ENCODE peak calls at places on chromosomes 11 and 22, in ten cellular contexts. One of them, this sample, is unnamed.

GRCh38 chr11:35927730-35928129 is 16.1 kb upstream of the LDLRAD3 start:
- DNase-seq in lower lobe of right lung: peak; percentile 84
- DNase-seq in stomach: peak; percentile 46
- DNase-seq in thoracic aorta: no peak
- DNase-seq in pancreas: peak; percentile 69
- DNase-seq in HL-60: peak; percentile 98
- DNase-seq in left ventricle myocardium inferior: peak; percentile 29
- DNase-seq in upper lobe of left lung: peak; percentile 27
- DNase-seq in cardiac muscle cell: peak; percentile 90
- DNase-seq in neural progenitor cell: no peak
- DNase-seq in this sample: peak; percentile 87

GRCh38 chr11:82046778-82047177 is 686.9 kb downstream of the FAM181B start:
- DNase-seq in pancreas: no peak
- DNase-seq in cardiac muscle cell: peak; percentile 38
- DNase-seq in HL-60: no peak
- DNase-seq in lower lobe of right lung: no peak
- DNase-seq in upper lobe of left lung: no peak
- DNase-seq in stomach: no peak
- DNase-seq in neural progenitor cell: no peak
- DNase-seq in left ventricle myocardium inferior: no peak
- DNase-seq in thoracic aorta: no peak
- DNase-seq in this sample: no peak

GRCh38 chr11:95483339-95483738 is 252.3 kb upstream of the SESN3 start:
- DNase-seq in left ventricle myocardium inferior: no peak
- DNase-seq in cardiac muscle cell: no peak
- DNase-seq in upper lobe of left lung: no peak
- DNase-seq in lower lobe of right lung: no peak
- DNase-seq in HL-60: no peak
- DNase-seq in thoracic aorta: no peak
- DNase-seq in stomach: no peak
- DNase-seq in neural progenitor cell: no peak
- DNase-seq in pancreas: no peak
- DNase-seq in this sample: no peak

GRCh38 chr22:19483481-19484244 is 3.9 kb downstream of the CDC45 start:
- DNase-seq in left ventricle myocardium inferior: no peak
- DNase-seq in stomach: no peak
- DNase-seq in pancreas: no peak
- DNase-seq in thoracic aorta: no peak
- DNase-seq in upper lobe of left lung: no peak
- DNase-seq in lower lobe of right lung: no peak
- DNase-seq in cardiac muscle cell: peak; percentile 86
- DNase-seq in HL-60: no peak
- DNase-seq in neural progenitor cell: no peak
- DNase-seq in this sample: no peak

GRCh38 chr11:19466314-19466713 is 225.6 kb upstream of the E2F8 start:
- DNase-seq in upper lobe of left lung: no peak
- DNase-seq in pancreas: no peak
- DNase-seq in lower lobe of right lung: no peak
- DNase-seq in neural progenitor cell: no peak
- DNase-seq in cardiac muscle cell: no peak
- DNase-seq in left ventricle myocardium inferior: no peak
- DNase-seq in stomach: no peak
- DNase-seq in thoracic aorta: no peak
- DNase-seq in HL-60: no peak
- DNase-seq in this sample: no peak

GRCh38 chr22:21755855-21756284 is 20.3 kb upstream of the YPEL1 start:
- DNase-seq in cardiac muscle cell: peak; percentile 64
- DNase-seq in left ventricle myocardium inferior: no peak
- DNase-seq in upper lobe of left lung: no peak
- DNase-seq in thoracic aorta: no peak
- DNase-seq in stomach: no peak
- DNase-seq in HL-60: no peak
- DNase-seq in pancreas: no peak
- DNase-seq in lower lobe of right lung: no peak
- DNase-seq in neural progenitor cell: no peak
- DNase-seq in this sample: no peak

GRCh38 chr22:50696799-50697561 is 24.4 kb downstream of the SHANK3 start:
- DNase-seq in pancreas: no peak
- DNase-seq in neural progenitor cell: peak; percentile 81
- DNase-seq in stomach: no peak
- DNase-seq in thoracic aorta: no peak
- DNase-seq in left ventricle myocardium inferior: peak; percentile 20
- DNase-seq in upper lobe of left lung: peak; percentile 85
- DNase-seq in cardiac muscle cell: peak; percentile 39
- DNase-seq in HL-60: no peak
- DNase-seq in lower lobe of right lung: peak; percentile 41
- DNase-seq in this sample: peak; percentile 64

GRCh38 chr11:109267293-109268095 is 154.5 kb upstream of the C11orf87 start:
- DNase-seq in lower lobe of right lung: no peak
- DNase-seq in cardiac muscle cell: peak; percentile 6
- DNase-seq in stomach: no peak
- DNase-seq in HL-60: peak; percentile 72
- DNase-seq in pancreas: no peak
- DNase-seq in neural progenitor cell: no peak
- DNase-seq in left ventricle myocardium inferior: no peak
- DNase-seq in thoracic aorta: no peak
- DNase-seq in upper lobe of left lung: no peak
- DNase-seq in this sample: no peak

GRCh38 chr11:101914349-101914736 is 467 bp upstream of the CEP126 start:
- DNase-seq in neural progenitor cell: peak; percentile 11
- DNase-seq in thoracic aorta: no peak
- DNase-seq in left ventricle myocardium inferior: no peak
- DNase-seq in stomach: no peak
- DNase-seq in upper lobe of left lung: no peak
- DNase-seq in lower lobe of right lung: no peak
- DNase-seq in pancreas: no peak
- DNase-seq in cardiac muscle cell: peak; percentile 64
- DNase-seq in HL-60: no peak
- DNase-seq in this sample: no peak

GRCh38 chr11:124896071-124896750 is 1.5 kb downstream of the ROBO4 start:
- DNase-seq in thoracic aorta: no peak
- DNase-seq in neural progenitor cell: no peak
- DNase-seq in stomach: no peak
- DNase-seq in HL-60: no peak
- DNase-seq in upper lobe of left lung: no peak
- DNase-seq in lower lobe of right lung: no peak
- DNase-seq in cardiac muscle cell: no peak
- DNase-seq in left ventricle myocardium inferior: no peak
- DNase-seq in pancreas: no peak
- DNase-seq in this sample: peak; percentile 59

DNA sequence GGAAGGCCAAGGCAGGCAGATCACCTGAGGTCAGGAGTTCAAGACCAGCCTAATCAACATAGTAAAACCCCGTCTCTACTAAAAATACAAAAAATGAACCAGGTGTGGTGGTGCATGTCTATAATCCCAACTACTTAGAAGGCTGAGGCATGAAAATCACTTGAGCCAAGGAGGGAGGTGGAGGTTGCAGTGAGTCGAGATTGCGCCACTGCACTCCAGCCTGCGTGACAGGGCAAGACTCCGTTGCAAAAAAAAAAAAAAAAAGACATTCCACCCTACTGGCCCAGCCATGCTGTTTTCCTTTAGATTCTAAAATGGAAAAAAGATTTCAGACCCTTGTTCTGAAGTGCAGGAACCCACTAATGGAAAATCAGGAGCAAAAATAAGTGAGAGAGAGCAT is 66.1 kb upstream of the CHRM4 start:
- DNase-seq in left ventricle myocardium inferior: no peak
- DNase-seq in stomach: no peak
- DNase-seq in upper lobe of left lung: no peak
- DNase-seq in HL-60: peak; percentile 29
- DNase-seq in neural progenitor cell: no peak
- DNase-seq in pancreas: no peak
- DNase-seq in thoracic aorta: no peak
- DNase-seq in lower lobe of right lung: peak; percentile 77
- DNase-seq in cardiac muscle cell: peak; percentile 54
- DNase-seq in this sample: no peak
- H3K27ac ChIP-seq in left ventricle myocardium inferior: no peak overlapping the region
- H3K27ac ChIP-seq in stomach: no peak overlapping the region
- H3K27ac ChIP-seq in upper lobe of left lung: no peak overlapping the region
- H3K27ac ChIP-seq in HL-60: no peak overlapping the region
- H3K27ac ChIP-seq in neural progenitor cell: no peak overlapping the region
- H3K27ac ChIP-seq in pancreas: no peak overlapping the region
- H3K27ac ChIP-seq in thoracic aorta: no peak overlapping the region
- H3K27ac ChIP-seq in lower lobe of right lung: no peak overlapping the region
- H3K27ac ChIP-seq in cardiac muscle cell: no peak overlapping the region
- H3K27ac ChIP-seq in this sample: no peak overlapping the region

GRCh38 chr11:16813141-16813540 is 74.7 kb downstream of the C11orf58 start:
- DNase-seq in lower lobe of right lung: no peak
- DNase-seq in cardiac muscle cell: no peak
- DNase-seq in left ventricle myocardium inferior: no peak
- DNase-seq in upper lobe of left lung: no peak
- DNase-seq in thoracic aorta: no peak
- DNase-seq in HL-60: peak; percentile 56
- DNase-seq in stomach: no peak
- DNase-seq in neural progenitor cell: no peak
- DNase-seq in pancreas: no peak
- DNase-seq in this sample: no peak

GRCh38 chr11:16814410-16815046 is 76.1 kb downstream of the C11orf58 start:
- DNase-seq in left ventricle myocardium inferior: no peak
- DNase-seq in cardiac muscle cell: no peak
- DNase-seq in lower lobe of right lung: peak; percentile 50
- DNase-seq in upper lobe of left lung: no peak
- DNase-seq in thoracic aorta: no peak
- DNase-seq in stomach: no peak
- DNase-seq in neural progenitor cell: no peak
- DNase-seq in pancreas: no peak
- DNase-seq in HL-60: peak; percentile 84
- DNase-seq in this sample: peak; percentile 48

GRCh38 chr11:16817321-16817720 is 78.9 kb downstream of the C11orf58 start:
- DNase-seq in thoracic aorta: no peak
- DNase-seq in upper lobe of left lung: no peak
- DNase-seq in stomach: no peak
- DNase-seq in neural progenitor cell: no peak
- DNase-seq in HL-60: peak; percentile 75
- DNase-seq in lower lobe of right lung: no peak
- DNase-seq in cardiac muscle cell: no peak
- DNase-seq in pancreas: no peak
- DNase-seq in left ventricle myocardium inferior: no peak
- DNase-seq in this sample: no peak

GRCh38 chr11:16816358-16817270 is 78.2 kb downstream of the C11orf58 start:
- DNase-seq in HL-60: no peak
- DNase-seq in thoracic aorta: no peak
- DNase-seq in stomach: no peak
- DNase-seq in pancreas: no peak
- DNase-seq in upper lobe of left lung: peak; percentile 76
- DNase-seq in left ventricle myocardium inferior: no peak
- DNase-seq in cardiac muscle cell: no peak
- DNase-seq in neural progenitor cell: no peak
- DNase-seq in lower lobe of right lung: no peak
- DNase-seq in this sample: no peak

DNA sequence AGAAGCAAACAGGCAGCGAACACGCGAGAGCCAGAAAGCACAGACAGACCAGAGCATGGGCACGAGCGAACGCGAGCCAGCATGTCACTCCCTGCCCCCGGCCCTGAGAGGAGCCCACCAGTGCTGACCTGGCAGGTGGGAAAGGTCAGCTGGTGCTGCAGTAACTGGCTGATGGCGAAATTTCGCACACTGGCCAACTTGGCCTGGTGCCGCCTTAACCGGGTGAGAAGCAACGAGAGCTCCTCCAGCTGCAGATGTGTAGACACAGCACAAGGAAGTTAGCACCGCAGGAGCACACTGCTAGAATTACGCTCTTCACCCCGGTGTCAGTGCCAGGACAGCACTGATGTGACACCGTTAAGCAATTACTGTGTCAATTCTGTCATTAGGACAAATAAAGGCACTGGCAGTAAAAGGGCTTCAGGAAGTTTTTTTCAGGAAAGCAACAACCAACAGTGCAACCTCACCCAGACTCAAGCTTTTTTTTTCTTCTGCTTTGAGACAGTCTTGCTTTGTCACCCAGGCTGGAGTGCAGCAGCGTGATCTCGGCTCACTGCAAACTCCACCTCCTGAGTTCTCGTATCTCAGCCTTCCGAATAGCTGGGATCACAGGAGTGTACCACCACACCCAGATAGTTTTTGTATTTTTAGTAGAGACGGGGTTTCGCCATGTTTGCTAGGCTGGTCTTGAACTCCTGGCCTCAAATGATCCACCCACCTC is 76.8 kb downstream of the C11orf58 start:
- DNase-seq in pancreas: peak; percentile 73
- DNase-seq in thoracic aorta: no peak
- DNase-seq in lower lobe of right lung: peak; percentile 87
- DNase-seq in cardiac muscle cell: peak; percentile 59
- DNase-seq in neural progenitor cell: no peak
- DNase-seq in HL-60: peak; percentile 90
- DNase-seq in left ventricle myocardium inferior: peak; percentile 71
- DNase-seq in upper lobe of left lung: peak; percentile 68
- DNase-seq in stomach: peak; percentile 40
- DNase-seq in this sample: peak; percentile 86
- H3K27ac ChIP-seq in pancreas: peak overlapping the region; percentile 58
- H3K27ac ChIP-seq in thoracic aorta: no peak overlapping the region
- H3K27ac ChIP-seq in lower lobe of right lung: peak overlapping the region; percentile 15
- H3K27ac ChIP-seq in cardiac muscle cell: no peak overlapping the region
- H3K27ac ChIP-seq in neural progenitor cell: no peak overlapping the region
- H3K27ac ChIP-seq in HL-60: peak overlapping the region; percentile 74
- H3K27ac ChIP-seq in left ventricle myocardium inferior: peak overlapping the region; percentile 17
- H3K27ac ChIP-seq in upper lobe of left lung: peak overlapping the region; percentile 78
- H3K27ac ChIP-seq in stomach: peak overlapping the region; percentile 56
- H3K27ac ChIP-seq in this sample: no peak overlapping the region

DNA sequence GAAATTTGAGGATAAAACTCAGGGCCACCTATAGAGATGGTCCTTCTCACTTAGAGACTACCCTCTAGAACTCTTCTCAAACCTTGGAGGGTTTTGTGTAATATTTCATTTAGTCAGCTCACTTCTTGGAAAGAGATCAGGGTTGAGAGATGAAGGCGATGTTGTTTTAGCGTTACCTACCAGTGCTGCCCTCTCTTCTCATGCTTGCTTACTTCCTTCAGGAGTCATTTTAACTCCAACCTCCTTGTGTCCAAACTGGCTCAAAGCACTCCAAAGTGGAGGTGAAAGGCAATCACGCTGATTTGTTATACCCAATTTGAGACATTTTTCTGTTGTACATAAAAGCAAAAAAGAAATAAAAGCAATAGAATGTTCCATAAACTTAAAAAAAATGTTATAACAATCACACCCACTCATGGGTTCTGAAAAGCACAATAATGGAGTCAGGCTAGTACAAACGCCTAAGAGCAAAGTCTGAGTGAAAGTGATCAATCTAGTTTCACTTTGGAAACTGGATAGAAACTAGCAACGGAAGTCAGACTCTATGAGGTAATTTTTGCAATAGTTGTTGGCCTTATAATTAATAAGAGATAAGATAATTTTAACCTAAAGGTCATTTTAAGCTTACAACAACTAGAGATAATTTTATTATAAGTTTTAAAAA is 117.1 kb downstream of the MRTFA start:
- DNase-seq in cardiac muscle cell: no peak
- DNase-seq in left ventricle myocardium inferior: no peak
- DNase-seq in upper lobe of left lung: no peak
- DNase-seq in thoracic aorta: no peak
- DNase-seq in stomach: no peak
- DNase-seq in neural progenitor cell: no peak
- DNase-seq in HL-60: no peak
- DNase-seq in lower lobe of right lung: no peak
- DNase-seq in pancreas: no peak
- DNase-seq in this sample: no peak
- H3K27ac ChIP-seq in cardiac muscle cell: no peak overlapping the region
- H3K27ac ChIP-seq in left ventricle myocardium inferior: peak overlapping the region; percentile 9
- H3K27ac ChIP-seq in upper lobe of left lung: no peak overlapping the region
- H3K27ac ChIP-seq in thoracic aorta: no peak overlapping the region
- H3K27ac ChIP-seq in stomach: peak overlapping the region; percentile 73
- H3K27ac ChIP-seq in neural progenitor cell: no peak overlapping the region
- H3K27ac ChIP-seq in HL-60: no peak overlapping the region
- H3K27ac ChIP-seq in lower lobe of right lung: peak overlapping the region; percentile 11
- H3K27ac ChIP-seq in pancreas: peak overlapping the region; percentile 69
- H3K27ac ChIP-seq in this sample: no peak overlapping the region

GRCh38 chr22:31728857-31729256 is 21.1 kb downstream of the PRR14L start:
- DNase-seq in neural progenitor cell: no peak
- DNase-seq in cardiac muscle cell: no peak
- DNase-seq in upper lobe of left lung: no peak
- DNase-seq in HL-60: peak; percentile 10
- DNase-seq in thoracic aorta: no peak
- DNase-seq in stomach: no peak
- DNase-seq in lower lobe of right lung: no peak
- DNase-seq in pancreas: no peak
- DNase-seq in left ventricle myocardium inferior: no peak
- DNase-seq in this sample: no peak
- H3K27ac ChIP-seq in neural progenitor cell: no peak overlapping the region
- H3K27ac ChIP-seq in cardiac muscle cell: no peak overlapping the region
- H3K27ac ChIP-seq in upper lobe of left lung: no peak overlapping the region
- H3K27ac ChIP-seq in HL-60: no peak overlapping the region
- H3K27ac ChIP-seq in thoracic aorta: no peak overlapping the region
- H3K27ac ChIP-seq in stomach: no peak overlapping the region
- H3K27ac ChIP-seq in lower lobe of right lung: no peak overlapping the region
- H3K27ac ChIP-seq in pancreas: no peak overlapping the region
- H3K27ac ChIP-seq in left ventricle myocardium inferior: no peak overlapping the region
- H3K27ac ChIP-seq in this sample: no peak overlapping the region

This sample was measured in sigmoid colon.